ENCODE peak calls at places on chromosomes 12 and 14, in six cellular contexts. One of them, this sample, is unnamed.
A peak's percentile ranks its signal among the peaks of the same experiment; 100 is the strongest.

GRCh38 chr12:18383203-18383602 is 121.9 kb downstream of the PIK3C2G start:
- DNase-seq in psoas muscle: no peak
- DNase-seq in body of pancreas: no peak
- DNase-seq in esophagus squamous epithelium: no peak
- DNase-seq in OCI-LY7: no peak
- DNase-seq in PC-9: peak; percentile 37
- DNase-seq in this sample: no peak

GRCh38 chr14:103686831-103687485 is 28.3 kb downstream of the XRCC3 start:
- DNase-seq in OCI-LY7: no peak
- DNase-seq in esophagus squamous epithelium: no peak
- DNase-seq in PC-9: no peak
- DNase-seq in psoas muscle: no peak
- DNase-seq in body of pancreas: no peak
- DNase-seq in this sample: no peak

GRCh38 chr12:753401-754237 is 1.2 kb downstream of the WNK1 start:
- DNase-seq in esophagus squamous epithelium: no peak
- DNase-seq in OCI-LY7: peak; percentile 57
- DNase-seq in psoas muscle: peak; percentile 83
- DNase-seq in PC-9: peak; percentile 46
- DNase-seq in body of pancreas: peak; percentile 61
- DNase-seq in this sample: peak; percentile 43

GRCh38 chr14:77889971-77890442 is 90.1 kb downstream of the ADCK1 start:
- DNase-seq in PC-9: no peak
- DNase-seq in body of pancreas: no peak
- DNase-seq in psoas muscle: no peak
- DNase-seq in esophagus squamous epithelium: no peak
- DNase-seq in OCI-LY7: no peak
- DNase-seq in this sample: no peak

GRCh38 chr14:80653951-80654350 is 287.6 kb downstream of the CEP128 start:
- DNase-seq in esophagus squamous epithelium: no peak
- DNase-seq in psoas muscle: no peak
- DNase-seq in OCI-LY7: no peak
- DNase-seq in PC-9: no peak
- DNase-seq in body of pancreas: no peak
- DNase-seq in this sample: no peak

GRCh38 chr12:91413591-91413990 is 231.0 kb upstream of the DCN start:
- DNase-seq in PC-9: peak; percentile 21
- DNase-seq in OCI-LY7: no peak
- DNase-seq in esophagus squamous epithelium: no peak
- DNase-seq in body of pancreas: no peak
- DNase-seq in psoas muscle: no peak
- DNase-seq in this sample: no peak

GRCh38 chr14:94646481-94646880 is 34.3 kb downstream of the SERPINA3 start:
- DNase-seq in esophagus squamous epithelium: no peak
- DNase-seq in psoas muscle: no peak
- DNase-seq in OCI-LY7: no peak
- DNase-seq in PC-9: no peak
- DNase-seq in body of pancreas: no peak
- DNase-seq in this sample: no peak

GRCh38 chr14:95496690-95497241 is 19.7 kb downstream of the SYNE3 start:
- DNase-seq in body of pancreas: no peak
- DNase-seq in psoas muscle: no peak
- DNase-seq in PC-9: no peak
- DNase-seq in OCI-LY7: no peak
- DNase-seq in esophagus squamous epithelium: no peak
- DNase-seq in this sample: peak; percentile 72

GRCh38 chr12:85872497-85873091 is 1.5 kb upstream of the NTS start:
- DNase-seq in OCI-LY7: peak; percentile 67
- DNase-seq in psoas muscle: no peak
- DNase-seq in body of pancreas: no peak
- DNase-seq in PC-9: no peak
- DNase-seq in esophagus squamous epithelium: no peak
- DNase-seq in this sample: no peak

GRCh38 chr12:102824218-102824835 is 92.7 kb downstream of the PAH start:
- DNase-seq in OCI-LY7: no peak
- DNase-seq in PC-9: peak; percentile 13
- DNase-seq in body of pancreas: peak; percentile 40
- DNase-seq in esophagus squamous epithelium: no peak
- DNase-seq in psoas muscle: peak; percentile 53
- DNase-seq in this sample: peak; percentile 76

GRCh38 chr12:51961834-51962233 is 10.3 kb downstream of the ACVR1B start:
- DNase-seq in psoas muscle: no peak
- DNase-seq in PC-9: no peak
- DNase-seq in OCI-LY7: no peak
- DNase-seq in body of pancreas: no peak
- DNase-seq in esophagus squamous epithelium: no peak
- DNase-seq in this sample: no peak

GRCh38 chr12:26937863-26938659 is at the start of the genes FGFR1OP2 and INTS13:
- DNase-seq in esophagus squamous epithelium: peak; percentile 79
- DNase-seq in body of pancreas: peak; percentile 99
- DNase-seq in PC-9: peak; percentile 100
- DNase-seq in psoas muscle: peak; percentile 100
- DNase-seq in OCI-LY7: peak; percentile 98
- DNase-seq in this sample: peak; percentile 99

GRCh38 chr12:29164477-29165163 is 15.5 kb downstream of the FAR2 start:
- DNase-seq in body of pancreas: no peak
- DNase-seq in PC-9: peak; percentile 19
- DNase-seq in psoas muscle: no peak
- DNase-seq in esophagus squamous epithelium: no peak
- DNase-seq in OCI-LY7: peak; percentile 49
- DNase-seq in this sample: no peak

GRCh38 chr12:68587448-68587873 is 23.2 kb upstream of the RAP1B start:
- DNase-seq in body of pancreas: no peak
- DNase-seq in psoas muscle: no peak
- DNase-seq in esophagus squamous epithelium: no peak
- DNase-seq in OCI-LY7: peak; percentile 53
- DNase-seq in PC-9: no peak
- DNase-seq in this sample: no peak

GRCh38 chr12:99147150-99147549 is 500.4 kb upstream of the GARIN6 start:
- DNase-seq in psoas muscle: no peak
- DNase-seq in esophagus squamous epithelium: no peak
- DNase-seq in PC-9: no peak
- DNase-seq in OCI-LY7: peak; percentile 13
- DNase-seq in body of pancreas: no peak
- DNase-seq in this sample: no peak

GRCh38 chr14:73503648-73504047 is 12.9 kb downstream of the RIOX1 start:
- DNase-seq in esophagus squamous epithelium: no peak
- DNase-seq in psoas muscle: no peak
- DNase-seq in body of pancreas: no peak
- DNase-seq in PC-9: no peak
- DNase-seq in OCI-LY7: peak; percentile 25
- DNase-seq in this sample: no peak

GRCh38 chr12:85713368-85713767 is 122.8 kb downstream of the RASSF9 start:
- DNase-seq in psoas muscle: no peak
- DNase-seq in body of pancreas: no peak
- DNase-seq in esophagus squamous epithelium: no peak
- DNase-seq in PC-9: no peak
- DNase-seq in OCI-LY7: no peak
- DNase-seq in this sample: no peak

GRCh38 chr12:120713861-120714482 is 3.7 kb downstream of the UNC119B start:
- DNase-seq in psoas muscle: peak; percentile 63
- DNase-seq in esophagus squamous epithelium: no peak
- DNase-seq in OCI-LY7: peak; percentile 92
- DNase-seq in body of pancreas: peak; percentile 75
- DNase-seq in PC-9: peak; percentile 48
- DNase-seq in this sample: peak; percentile 70

GRCh38 chr12:11773889-11774677 is 124.6 kb downstream of the ETV6 start:
- DNase-seq in body of pancreas: no peak
- DNase-seq in OCI-LY7: no peak
- DNase-seq in esophagus squamous epithelium: no peak
- DNase-seq in psoas muscle: no peak
- DNase-seq in PC-9: no peak
- DNase-seq in this sample: no peak
- H3K27ac ChIP-seq in body of pancreas: no peak overlapping the region
- H3K27ac ChIP-seq in OCI-LY7: no peak overlapping the region
- H3K27ac ChIP-seq in esophagus squamous epithelium: peak overlapping the region; percentile 42
- H3K27ac ChIP-seq in psoas muscle: no peak overlapping the region
- H3K27ac ChIP-seq in PC-9: no peak overlapping the region
- H3K27ac ChIP-seq in this sample: no peak overlapping the region

DNA sequence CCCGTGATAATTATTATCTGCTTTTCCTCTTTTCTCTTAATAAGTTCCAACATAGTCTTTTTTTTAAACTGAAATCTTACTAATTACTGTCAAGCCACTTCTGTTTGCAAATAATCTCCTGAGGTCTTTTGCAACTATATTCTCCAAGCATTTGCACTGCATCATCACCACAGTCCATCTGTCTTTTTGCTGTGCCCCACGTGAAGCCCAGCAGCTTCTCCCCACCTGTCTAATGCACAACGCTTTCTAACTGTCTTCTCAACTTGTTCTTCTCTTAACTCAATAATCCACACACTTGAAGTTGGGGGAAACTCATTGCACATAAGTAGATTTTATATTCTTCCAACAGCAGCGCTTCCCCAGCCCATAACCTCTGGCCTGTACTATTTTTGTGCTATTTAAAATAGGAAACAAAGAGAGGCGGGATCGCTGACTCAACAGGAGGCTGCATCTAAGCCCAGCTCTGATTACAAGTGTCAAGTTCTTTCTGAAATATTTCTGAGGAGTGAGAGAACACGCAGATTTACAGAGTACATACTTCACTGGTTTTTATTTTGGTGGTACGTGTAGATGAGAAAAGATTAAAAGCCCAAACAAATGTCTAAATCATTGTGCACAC is 226.7 kb downstream of the GXYLT1 start:
- DNase-seq in PC-9: no peak
- DNase-seq in body of pancreas: no peak
- DNase-seq in esophagus squamous epithelium: no peak
- DNase-seq in psoas muscle: no peak
- DNase-seq in OCI-LY7: no peak
- DNase-seq in this sample: no peak
- H3K27ac ChIP-seq in PC-9: no peak overlapping the region
- H3K27ac ChIP-seq in body of pancreas: no peak overlapping the region
- H3K27ac ChIP-seq in esophagus squamous epithelium: no peak overlapping the region
- H3K27ac ChIP-seq in psoas muscle: peak overlapping the region; percentile 2
- H3K27ac ChIP-seq in OCI-LY7: no peak overlapping the region
- H3K27ac ChIP-seq in this sample: no peak overlapping the region

GRCh38 chr12:79547735-79548347 is 142.9 kb downstream of the PAWR start:
- DNase-seq in esophagus squamous epithelium: no peak
- DNase-seq in psoas muscle: no peak
- DNase-seq in body of pancreas: peak; percentile 51
- DNase-seq in PC-9: peak; percentile 70
- DNase-seq in OCI-LY7: peak; percentile 51
- DNase-seq in this sample: peak; percentile 48
- H3K27ac ChIP-seq in esophagus squamous epithelium: peak overlapping the region; percentile 60
- H3K27ac ChIP-seq in psoas muscle: no peak overlapping the region
- H3K27ac ChIP-seq in body of pancreas: peak overlapping the region; percentile 42
- H3K27ac ChIP-seq in PC-9: peak overlapping the region; percentile 99
- H3K27ac ChIP-seq in OCI-LY7: no peak overlapping the region
- H3K27ac ChIP-seq in this sample: no peak overlapping the region

DNA sequence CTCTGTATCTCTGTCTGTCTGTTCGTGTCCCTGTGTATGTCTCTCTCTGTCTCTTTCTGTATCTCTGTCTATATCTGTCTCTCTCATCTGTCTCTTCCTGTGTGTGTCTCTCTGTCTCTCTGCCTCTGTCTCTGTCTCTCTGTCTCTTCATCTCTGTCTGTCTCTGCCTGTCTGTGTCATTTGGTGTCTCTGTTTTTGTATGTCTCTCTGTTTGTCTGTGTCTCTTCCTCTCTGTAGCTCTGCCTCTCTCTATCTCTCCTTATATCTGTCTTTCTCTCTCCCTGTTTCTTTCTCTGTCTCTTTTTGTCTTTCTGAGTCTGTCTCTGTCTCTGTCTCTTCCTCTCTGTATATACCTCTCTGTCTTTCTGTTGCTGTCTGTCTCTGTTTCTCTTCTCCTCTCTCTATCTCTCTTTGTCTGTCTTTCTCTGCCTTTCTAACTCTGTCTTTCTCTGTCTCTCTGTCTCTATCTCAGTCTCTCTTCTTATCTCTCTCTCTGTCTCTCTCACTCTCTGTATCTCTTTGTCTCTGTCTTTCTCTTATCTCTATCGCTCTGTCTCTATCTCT is 50.2 kb downstream of the TMEM121 start:
- DNase-seq in esophagus squamous epithelium: no peak
- DNase-seq in psoas muscle: no peak
- DNase-seq in PC-9: no peak
- DNase-seq in body of pancreas: no peak
- DNase-seq in OCI-LY7: peak; percentile 27
- DNase-seq in this sample: no peak
- H3K27ac ChIP-seq in esophagus squamous epithelium: no peak overlapping the region
- H3K27ac ChIP-seq in psoas muscle: no peak overlapping the region
- H3K27ac ChIP-seq in PC-9: no peak overlapping the region
- H3K27ac ChIP-seq in body of pancreas: no peak overlapping the region
- H3K27ac ChIP-seq in OCI-LY7: peak overlapping the region; percentile 90
- H3K27ac ChIP-seq in this sample: no peak overlapping the region

GRCh38 chr14:35046048-35046750 is at the start of gene FAM177A1:
- DNase-seq in psoas muscle: peak; percentile 99
- DNase-seq in body of pancreas: peak; percentile 99
- DNase-seq in PC-9: peak; percentile 95
- DNase-seq in OCI-LY7: peak; percentile 97
- DNase-seq in esophagus squamous epithelium: peak; percentile 85
- DNase-seq in this sample: peak; percentile 98

GRCh38 chr14:35047961-35048513 is 2.0 kb downstream of the FAM177A1 start:
- DNase-seq in psoas muscle: no peak
- DNase-seq in body of pancreas: no peak
- DNase-seq in esophagus squamous epithelium: no peak
- DNase-seq in PC-9: no peak
- DNase-seq in OCI-LY7: no peak
- DNase-seq in this sample: no peak

GRCh38 chr14:35045798-35046047 is 349 bp upstream of the FAM177A1 start:
- DNase-seq in PC-9: no peak
- DNase-seq in psoas muscle: no peak
- DNase-seq in esophagus squamous epithelium: no peak
- DNase-seq in body of pancreas: no peak
- DNase-seq in OCI-LY7: no peak
- DNase-seq in this sample: no peak

GRCh38 chr14:35044939-35045797 is 904 bp upstream of the FAM177A1 start:
- DNase-seq in psoas muscle: no peak
- DNase-seq in OCI-LY7: no peak
- DNase-seq in PC-9: no peak
- DNase-seq in body of pancreas: no peak
- DNase-seq in esophagus squamous epithelium: no peak
- DNase-seq in this sample: no peak

DNA sequence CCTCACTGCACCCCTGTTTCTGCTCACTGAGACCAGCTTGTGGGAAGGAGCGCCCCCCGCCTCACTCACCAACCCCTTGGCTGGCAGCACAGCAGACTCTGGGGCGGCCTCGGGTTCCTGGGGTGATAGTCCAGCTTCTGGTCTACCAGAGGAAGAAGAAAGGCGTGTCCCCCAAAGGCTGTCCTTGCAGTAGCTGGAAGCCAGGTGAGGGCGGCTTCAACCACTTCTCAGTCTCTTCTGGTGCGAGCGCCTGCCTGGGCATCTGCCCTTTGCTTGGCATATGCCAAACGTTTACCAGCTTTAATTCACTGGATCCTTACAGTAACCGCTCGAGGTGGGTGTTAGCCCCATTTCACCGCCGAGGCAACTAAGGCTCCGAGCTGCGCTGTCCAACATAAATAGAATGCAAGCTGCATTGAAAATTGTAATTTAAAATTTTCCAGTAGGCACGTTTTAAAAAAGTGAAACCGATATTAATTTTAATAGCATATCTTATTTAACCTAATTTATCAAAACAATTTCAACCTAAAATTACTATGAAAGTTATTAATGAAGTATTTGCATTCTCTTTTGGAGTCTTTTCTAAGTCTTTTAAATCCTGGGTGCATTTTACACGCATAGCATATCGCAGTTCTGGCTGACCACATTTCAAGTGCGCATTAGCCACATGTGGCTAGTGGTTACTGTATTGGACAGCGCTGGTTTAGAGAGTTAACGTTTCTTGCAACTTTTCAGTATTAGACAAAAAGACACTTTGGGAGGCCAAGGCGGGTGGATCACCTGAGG is 872 bp downstream of the FAM177A1 start:
- DNase-seq in psoas muscle: peak; percentile 66
- DNase-seq in body of pancreas: peak; percentile 61
- DNase-seq in OCI-LY7: peak; percentile 45
- DNase-seq in PC-9: no peak
- DNase-seq in esophagus squamous epithelium: peak; percentile 26
- DNase-seq in this sample: no peak
- H3K27ac ChIP-seq in psoas muscle: peak overlapping the region; percentile 95
- H3K27ac ChIP-seq in body of pancreas: peak overlapping the region; percentile 91
- H3K27ac ChIP-seq in OCI-LY7: peak overlapping the region; percentile 57
- H3K27ac ChIP-seq in PC-9: peak overlapping the region; percentile 75
- H3K27ac ChIP-seq in esophagus squamous epithelium: peak overlapping the region; percentile 99
- H3K27ac ChIP-seq in this sample: peak overlapping the region; percentile 48